ENCODE peak calls at places on chromosomes 3 and 15, in seven cellular contexts. K is Panc1, M is dorsolateral prefrontal cortex, H is heart right ventricle, B is GM23248, J is sigmoid colon, N is AG10803. V is an unnamed sample.
A peak's percentile ranks its signal among the peaks of the same experiment; 100 is the strongest.

GRCh38 chr15:80242132-80242769 is 9.8 kb downstream of the CTXND1 start:
- DNase-seq in N (peak; percentile 44), K (no peak), B (peak; percentile 59), M (no peak), J (no peak), H (no peak), V (peak; percentile 11)

GRCh38 chr3:10715886-10716285 is 100.1 kb upstream of the SLC6A11 start:
- DNase-seq in M (peak; percentile 35), B (no peak), H (no peak), N (no peak), K (no peak), J (peak; percentile 14), V (no peak)

GRCh38 chr3:49076627-49077026 is 17.2 kb downstream of the QRICH1 start:
- DNase-seq in M (no peak), K (no peak), H (no peak), B (no peak), J (no peak), N (no peak), V (no peak)

GRCh38 chr3:81592101-81592500 is 169.3 kb downstream of the GBE1 start:
- DNase-seq in B (peak; percentile 60), H (peak; percentile 7), M (no peak), J (no peak), N (peak; percentile 8), K (no peak), V (no peak)

GRCh38 chr15:31367021-31367729 is 40.5 kb downstream of the KLF13 start:
- DNase-seq in N (no peak), K (no peak), B (no peak), J (no peak), M (peak; percentile 68), H (no peak), V (no peak)

GRCh38 chr15:85048430-85048829 is 66.8 kb downstream of the PDE8A start:
- DNase-seq in B (peak; percentile 49), K (no peak), M (no peak), J (no peak), N (peak; percentile 13), H (no peak), V (no peak)

GRCh38 chr3:192901435-192901834 is 16.2 kb downstream of the MB21D2 start:
- DNase-seq in B (peak; percentile 96), M (no peak), N (peak; percentile 97), H (no peak), K (no peak), J (no peak), V (peak; percentile 91)

GRCh38 chr3:70811880-70812279 is 499.4 kb upstream of the MDFIC2 start:
- DNase-seq in B (peak; percentile 62), H (peak; percentile 49), M (no peak), N (peak; percentile 93), J (peak; percentile 70), K (no peak), V (no peak)

GRCh38 chr15:52113246-52113645 is 671 bp upstream of the BCL2L10 start:
- DNase-seq in M (no peak), J (no peak), B (peak; percentile 30), N (peak; percentile 35), K (no peak), H (no peak), V (no peak)

GRCh38 chr3:149384911-149385321 is 7.5 kb upstream of the TM4SF1 start:
- DNase-seq in H (no peak), N (peak; percentile 93), K (no peak), J (no peak), B (peak; percentile 96), M (no peak), V (no peak)

GRCh38 chr15:57969355-57969754 is 96.2 kb downstream of the ALDH1A2 start:
- DNase-seq in B (peak; percentile 9), J (no peak), K (no peak), M (no peak), H (no peak), N (no peak), V (no peak)

GRCh38 chr3:26750263-26750662 is 127.7 kb downstream of the LRRC3B start:
- DNase-seq in M (no peak), J (no peak), K (no peak), N (no peak), H (no peak), B (no peak), V (no peak)

GRCh38 chr3:78818161-78818985 is 949.4 kb downstream of the ROBO1 start:
- DNase-seq in N (no peak), H (no peak), B (no peak), K (no peak), M (no peak), J (no peak), V (no peak)

GRCh38 chr3:178112134-178112533 is 424.1 kb upstream of the KCNMB2 start:
- DNase-seq in B (no peak), J (no peak), H (no peak), M (no peak), K (no peak), N (no peak), V (no peak)

GRCh38 chr3:186950402-186951093 is 20.2 kb downstream of the ST6GAL1 start:
- DNase-seq in H (no peak), N (no peak), J (no peak), B (no peak), M (no peak), K (no peak), V (no peak)

GRCh38 chr3:102481050-102481449 is 46.2 kb downstream of the ZPLD1 start:
- DNase-seq in J (no peak), N (no peak), K (no peak), M (no peak), H (no peak), B (no peak), V (no peak)

GRCh38 chr15:78541744-78542034 is 1.4 kb downstream of the PSMA4 start:
- DNase-seq in K (no peak), J (no peak), H (no peak), B (no peak), N (no peak), M (no peak), V (no peak)
- H3K4me3 ChIP-seq in K (peak overlapping the region; percentile 74), J (peak overlapping the region; percentile 73), H (peak overlapping the region; percentile 76), B (peak overlapping the region; percentile 84), N (peak overlapping the region; percentile 76), M (peak overlapping the region; percentile 85), V (peak overlapping the region; percentile 86)

GRCh38 chr3:157495846-157496245 is 7.4 kb downstream of the VEPH1 start:
- DNase-seq in B (no peak), M (no peak), N (no peak), K (no peak), J (no peak), H (no peak), V (no peak)

GRCh38 chr3:157501863-157502262 is 1.4 kb downstream of the VEPH1 start:
- DNase-seq in M (no peak), K (no peak), J (no peak), H (no peak), N (no peak), B (no peak), V (no peak)

GRCh38 chr3:157500232-157500631 is 3.0 kb downstream of the VEPH1 start:
- DNase-seq in J (no peak), B (no peak), N (no peak), M (no peak), K (no peak), H (no peak), V (no peak)

GRCh38 chr3:157498374-157498773 is 4.8 kb downstream of the VEPH1 start:
- DNase-seq in K (no peak), M (no peak), J (no peak), N (peak; percentile 43), H (no peak), B (no peak), V (no peak)

GRCh38 chr3:157499342-157499963 is 3.8 kb downstream of the VEPH1 start:
- DNase-seq in N (no peak), J (no peak), M (peak; percentile 22), K (no peak), B (peak; percentile 45), H (no peak), V (peak; percentile 17)
- H3K4me3 ChIP-seq in N (peak overlapping the region; percentile 52), J (no peak overlapping the region), M (peak overlapping the region; percentile 38), K (peak overlapping the region; percentile 21), B (peak overlapping the region; percentile 38), H (peak overlapping the region; percentile 42), V (peak overlapping the region; percentile 20)

DNA sequence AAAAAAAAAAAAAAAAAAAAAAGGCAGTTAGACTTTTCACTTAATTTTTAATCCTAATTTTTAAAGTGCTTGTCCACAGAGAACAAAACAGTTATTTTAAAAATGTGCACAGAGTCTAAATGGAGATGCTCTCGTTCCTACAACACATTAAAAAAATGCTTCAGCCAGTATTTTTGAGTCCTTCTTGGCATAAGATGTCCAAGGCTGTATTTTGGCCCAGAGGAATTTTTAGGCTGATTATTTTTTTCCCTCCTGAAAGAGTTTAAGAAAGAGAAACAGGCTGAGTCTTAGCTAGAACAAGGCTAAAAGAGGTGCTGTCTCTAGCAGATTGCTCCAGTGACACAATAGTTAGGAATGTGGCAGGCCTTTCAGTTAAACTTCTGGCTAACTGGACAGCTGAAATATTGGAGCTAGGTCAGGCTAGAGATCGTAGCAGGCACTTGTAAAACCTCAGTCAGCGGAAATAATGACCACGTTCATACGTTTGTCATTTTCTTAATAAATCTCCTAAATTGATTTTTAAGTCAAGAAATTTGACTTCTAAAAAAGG is 271.5 kb upstream of the RARB start:
- DNase-seq in J (no peak), H (peak; percentile 5), B (peak; percentile 48), N (peak; percentile 74), K (no peak), M (no peak), V (no peak)
- H3K4me3 ChIP-seq in J (no peak overlapping the region), H (no peak overlapping the region), B (no peak overlapping the region), N (no peak overlapping the region), K (no peak overlapping the region), M (no peak overlapping the region), V (no peak overlapping the region)

GRCh38 chr3:112972158-112972557 is 2.7 kb downstream of the CD200R1 start:
- DNase-seq in J (no peak), H (no peak), B (no peak), K (no peak), N (no peak), M (no peak), V (no peak)

GRCh38 chr3:112974178-112974517 is 755 bp downstream of the CD200R1 start:
- DNase-seq in J (no peak), B (no peak), N (no peak), K (no peak), M (no peak), H (no peak), V (no peak)

GRCh38 chr3:112976001-112976400 is 1.1 kb upstream of the CD200R1 start:
- DNase-seq in M (no peak), B (no peak), N (no peak), H (no peak), J (no peak), K (no peak), V (no peak)

GRCh38 chr3:112974894-112975293 is at the start of gene CD200R1:
- DNase-seq in J (no peak), B (no peak), H (no peak), N (no peak), M (no peak), K (no peak), V (no peak)

DNA sequence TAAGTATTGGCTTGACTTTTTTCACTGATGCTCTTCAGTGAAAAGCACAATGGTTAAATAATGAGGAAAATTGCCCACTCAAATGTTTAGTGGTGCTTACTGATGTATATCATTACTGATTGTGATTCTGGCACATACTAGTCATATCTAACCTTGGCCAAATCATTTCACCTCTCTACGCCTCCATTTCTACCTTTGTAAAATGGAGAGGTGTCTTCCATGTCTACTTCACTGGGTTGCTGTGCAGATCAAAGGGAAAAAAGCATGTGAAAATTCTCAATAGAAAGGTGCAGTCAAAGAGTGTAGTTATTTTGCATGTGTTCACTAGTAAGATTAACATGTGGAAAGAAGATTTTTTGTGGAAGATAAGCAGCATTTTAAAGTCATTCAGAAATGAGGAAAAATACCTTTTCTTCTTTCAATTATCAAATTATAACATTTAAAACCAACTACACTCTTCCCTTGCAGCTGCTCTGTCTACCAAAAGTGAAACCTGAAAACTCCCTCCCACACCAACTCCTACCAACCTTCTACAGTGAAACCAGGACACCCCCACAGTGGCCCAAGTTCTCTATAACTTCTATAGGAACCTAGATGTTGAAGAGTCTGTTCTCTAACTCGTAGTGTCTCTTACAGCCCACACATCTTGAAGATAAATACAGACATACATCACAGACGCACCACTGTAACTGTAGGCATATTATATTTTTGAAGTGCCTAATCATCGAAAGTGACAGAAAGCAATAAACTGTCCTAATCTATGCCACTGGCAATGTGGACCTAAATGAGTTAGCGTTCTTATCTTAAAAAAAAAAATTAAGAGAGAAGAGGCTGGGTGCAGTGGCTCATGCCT is 1.4 kb downstream of the CD200R1 start:
- DNase-seq in J (no peak), B (no peak), H (no peak), K (no peak), N (no peak), M (no peak), V (no peak)
- H3K4me3 ChIP-seq in J (no peak overlapping the region), B (no peak overlapping the region), H (peak overlapping the region; percentile 4), K (no peak overlapping the region), N (no peak overlapping the region), M (no peak overlapping the region), V (no peak overlapping the region)